ENCODE peak calls at places on chromosomes 7 and 10, in nine cellular contexts. R, I, S, P, X, V, Z, Q and E are unnamed samples.

GRCh38 chr10:8312861-8313260 is 258.4 kb downstream of the GATA3 start:
- DNase-seq in R (no peak), I (no peak), S (no peak), P (no peak), X (no peak), V (no peak), Z (no peak), Q (peak; percentile 8), E (no peak)

GRCh38 chr7:130298079-130298478 is 5.1 kb downstream of the CPA4 start:
- DNase-seq in R (no peak), I (no peak), S (no peak), P (no peak), X (no peak), V (no peak), Z (no peak), Q (no peak), E (no peak)

GRCh38 chr7:22591271-22591670 is 91.3 kb upstream of the STEAP1B start:
- DNase-seq in R (no peak), I (no peak), S (no peak), P (no peak), X (peak; percentile 36), V (no peak), Z (no peak), Q (no peak), E (no peak)

GRCh38 chr7:107995184-107996071 is 7.5 kb downstream of the LAMB1 start:
- DNase-seq in R (no peak), I (peak; percentile 75), S (peak; percentile 88), P (peak; percentile 60), X (peak; percentile 90), V (no peak), Z (no peak), Q (no peak), E (no peak)

GRCh38 chr10:79328147-79328701 is 19.0 kb upstream of the PPIF start:
- DNase-seq in R (no peak), I (no peak), S (no peak), P (no peak), X (no peak), V (no peak), Z (no peak), Q (no peak), E (no peak)

GRCh38 chr7:44729949-44730590 is 18.6 kb upstream of the ZMIZ2 start:
- DNase-seq in R (no peak), I (no peak), S (no peak), P (no peak), X (no peak), V (no peak), Z (no peak), Q (no peak), E (no peak)

GRCh38 chr7:41792099-41792498 is 89.2 kb upstream of the INHBA start:
- DNase-seq in R (no peak), I (no peak), S (no peak), P (no peak), X (peak; percentile 68), V (no peak), Z (no peak), Q (no peak), E (no peak)

GRCh38 chr10:32104181-32104580 is 48.0 kb upstream of the KIF5B start:
- DNase-seq in R (no peak), I (no peak), S (no peak), P (no peak), X (no peak), V (no peak), Z (no peak), Q (no peak), E (no peak)